ENCODE peak calls at places on chromosomes 3 and 15, in four cellular contexts. G, V, U and B are unnamed samples.

GRCh38 chr3:64267774-64268604 is 42.7 kb upstream of the PRICKLE2 start:
- DNase-seq in V (no peak), G (peak), U (no peak), B (peak)

GRCh38 chr15:29910068-29910467 is 87.8 kb upstream of the TJP1 start:
- DNase-seq in G (no peak), V (peak), U (no peak), B (no peak)

GRCh38 chr3:33438284-33438668 is 1.9 kb downstream of the UBP1 start:
- DNase-seq in V (peak), U (no peak), G (no peak), B (no peak)

GRCh38 chr3:19399356-19399755 is 251.0 kb downstream of the KCNH8 start:
- DNase-seq in V (no peak), U (no peak), G (no peak), B (no peak)

GRCh38 chr3:193816656-193817311 is 223.8 kb downstream of the OPA1 start:
- DNase-seq in G (no peak), U (no peak), V (no peak), B (peak)

GRCh38 chr15:42131826-42132806 is 24.3 kb downstream of the PLA2G4F start:
- DNase-seq in V (no peak), G (peak), U (no peak), B (no peak)

GRCh38 chr3:162295323-162295983 is 798.8 kb downstream of the OTOL1 start:
- DNase-seq in G (peak), V (peak), U (no peak), B (no peak)

GRCh38 chr15:95446854-95447253 is 883.6 kb upstream of the NR2F2 start:
- DNase-seq in V (no peak), U (no peak), G (peak), B (no peak)

GRCh38 chr3:14520967-14521366 is 19.2 kb downstream of the GRIP2 start:
- DNase-seq in U (no peak), G (no peak), V (no peak), B (no peak)

GRCh38 chr15:50141856-50142255 is 22.8 kb upstream of the ATP8B4 start:
- DNase-seq in U (no peak), G (no peak), V (no peak), B (no peak)